ENCODE peak calls at places on chromosomes 3 and 15, in nine cellular contexts. R is K562; F is aorta; P is activated CD8-positive, alpha-beta T cell treated with anti-CD3 and anti-CD28 coated beads, Interleukin-2, amount 10 ng/mL, durations not matched to agents 7 days and 5 days; J is mesenchymal stem cell; I is hypothalamus; E is stimulated activated CD8-positive, alpha-beta memory T cell treated with anti-CD3 and anti-CD28 coated beads, Interleukin-4, amount 100 ng/mL, for 1 hour; U is KG1; L is NCI-H2081. D is an unnamed sample.

GRCh38 chr15:100908466-100908865 is 10.7 kb upstream of the LRRK1 start:
- DNase-seq in R (no peak), F (peak), P (no peak), J (no peak), I (no peak), E (no peak), U (no peak), L (no peak), D (no peak)

GRCh38 chr3:30631237-30631961 is 25.0 kb downstream of the TGFBR2 start:
- DNase-seq in R (no peak), F (no peak), P (peak), J (peak), I (no peak), E (no peak), U (no peak), L (no peak), D (no peak)

GRCh38 chr3:123667784-123668183 is 82.9 kb upstream of the HACD2 start:
- DNase-seq in R (no peak), F (no peak), P (no peak), J (no peak), I (no peak), E (no peak), U (peak), L (no peak), D (no peak)

GRCh38 chr3:13275376-13276005 is 144.6 kb downstream of the NUP210 start:
- DNase-seq in R (no peak), F (peak), P (no peak), J (no peak), I (no peak), E (no peak), U (no peak), L (no peak), D (no peak)

GRCh38 chr15:38867556-38867955 is 302.9 kb upstream of the RASGRP1 start:
- DNase-seq in R (no peak), F (no peak), P (no peak), J (peak), I (no peak), E (no peak), U (no peak), L (no peak), D (no peak)

GRCh38 chr3:187765342-187765741 is 20.1 kb upstream of the BCL6 start:
- DNase-seq in R (no peak), F (no peak), P (no peak), J (no peak), I (no peak), E (no peak), U (no peak), L (no peak), D (peak)

GRCh38 chr3:65356331-65357286 is 668.8 kb upstream of the ADAMTS9 start:
- DNase-seq in R (no peak), F (peak), P (no peak), J (peak), I (no peak), E (no peak), U (no peak), L (no peak), D (no peak)

GRCh38 chr3:31709005-31709404 is 176.3 kb downstream of the STT3B start:
- DNase-seq in R (no peak), F (no peak), P (no peak), J (no peak), I (no peak), E (no peak), U (no peak), L (no peak), D (no peak)

GRCh38 chr15:69341356-69341755 is 42.6 kb downstream of the PAQR5 start:
- DNase-seq in R (no peak), F (no peak), P (no peak), J (no peak), I (no peak), E (no peak), U (no peak), L (no peak), D (peak)

GRCh38 chr3:161423911-161424522 is 52.7 kb upstream of the SPTSSB start:
- DNase-seq in R (peak), F (no peak), P (no peak), J (peak), I (no peak), E (no peak), U (peak), L (peak), D (peak)

GRCh38 chr3:85159376-85159775 is 200.6 kb downstream of the CADM2 start:
- DNase-seq in R (no peak), F (no peak), P (no peak), J (no peak), I (no peak), E (no peak), U (no peak), L (no peak), D (peak)

GRCh38 chr15:88704791-88705768 is 66.3 kb downstream of the ISG20 start:
- DNase-seq in R (no peak), F (peak), P (no peak), J (peak), I (peak), E (no peak), U (no peak), L (no peak), D (no peak)

GRCh38 chr15:78065284-78065872 is 12.1 kb downstream of the TBC1D2B start:
- DNase-seq in R (no peak), F (no peak), P (no peak), J (peak), I (no peak), E (no peak), U (no peak), L (no peak), D (peak)

D was measured in bronchial epithelial cell.